ENCODE peak calls at places on chromosomes 3 and 15, in nine cellular contexts. One of them, this sample, is unnamed.

GRCh38 chr15:77126927-77127326 is 56.0 kb upstream of the TSPAN3 start:
- DNase-seq in CD8-positive, alpha-beta memory T cell: no peak
- DNase-seq in NCI-H2227 treated with DMSO at 0.1 percent for 48 hours: no peak
- DNase-seq in AG04450: no peak
- DNase-seq in CD4-positive, alpha-beta memory T cell: no peak
- DNase-seq in NCI-H2081: no peak
- DNase-seq in neural progenitor cell: no peak
- DNase-seq in ACHN: no peak
- DNase-seq in activated T-cell treated with anti-CD3 and anti-CD28 coated beads for 24 hours: no peak
- DNase-seq in this sample: no peak

GRCh38 chr3:30607032-30607833 is 832 bp downstream of the TGFBR2 start:
- DNase-seq in CD8-positive, alpha-beta memory T cell: peak
- DNase-seq in NCI-H2227 treated with DMSO at 0.1 percent for 48 hours: no peak
- DNase-seq in AG04450: no peak
- DNase-seq in CD4-positive, alpha-beta memory T cell: peak
- DNase-seq in NCI-H2081: no peak
- DNase-seq in neural progenitor cell: peak
- DNase-seq in ACHN: peak
- DNase-seq in activated T-cell treated with anti-CD3 and anti-CD28 coated beads for 24 hours: no peak
- DNase-seq in this sample: no peak

GRCh38 chr3:63179862-63180522 is 98.1 kb upstream of the SYNPR start:
- DNase-seq in CD8-positive, alpha-beta memory T cell: no peak
- DNase-seq in NCI-H2227 treated with DMSO at 0.1 percent for 48 hours: no peak
- DNase-seq in AG04450: no peak
- DNase-seq in CD4-positive, alpha-beta memory T cell: no peak
- DNase-seq in NCI-H2081: no peak
- DNase-seq in neural progenitor cell: no peak
- DNase-seq in ACHN: no peak
- DNase-seq in activated T-cell treated with anti-CD3 and anti-CD28 coated beads for 24 hours: no peak
- DNase-seq in this sample: no peak

GRCh38 chr3:113142476-113142875 is 68.9 kb upstream of the BOC start:
- DNase-seq in CD8-positive, alpha-beta memory T cell: no peak
- DNase-seq in NCI-H2227 treated with DMSO at 0.1 percent for 48 hours: no peak
- DNase-seq in AG04450: no peak
- DNase-seq in CD4-positive, alpha-beta memory T cell: no peak
- DNase-seq in NCI-H2081: no peak
- DNase-seq in neural progenitor cell: no peak
- DNase-seq in ACHN: peak
- DNase-seq in activated T-cell treated with anti-CD3 and anti-CD28 coated beads for 24 hours: no peak
- DNase-seq in this sample: no peak

GRCh38 chr15:80231371-80231770 is 20.6 kb downstream of the CTXND1 start:
- DNase-seq in CD8-positive, alpha-beta memory T cell: no peak
- DNase-seq in NCI-H2227 treated with DMSO at 0.1 percent for 48 hours: no peak
- DNase-seq in AG04450: no peak
- DNase-seq in CD4-positive, alpha-beta memory T cell: no peak
- DNase-seq in NCI-H2081: no peak
- DNase-seq in neural progenitor cell: no peak
- DNase-seq in ACHN: no peak
- DNase-seq in activated T-cell treated with anti-CD3 and anti-CD28 coated beads for 24 hours: no peak
- DNase-seq in this sample: no peak

GRCh38 chr3:189392969-189393368 is 221.2 kb downstream of the TPRG1 start:
- DNase-seq in CD8-positive, alpha-beta memory T cell: no peak
- DNase-seq in NCI-H2227 treated with DMSO at 0.1 percent for 48 hours: no peak
- DNase-seq in AG04450: no peak
- DNase-seq in CD4-positive, alpha-beta memory T cell: no peak
- DNase-seq in NCI-H2081: no peak
- DNase-seq in neural progenitor cell: no peak
- DNase-seq in ACHN: no peak
- DNase-seq in activated T-cell treated with anti-CD3 and anti-CD28 coated beads for 24 hours: no peak
- DNase-seq in this sample: peak

GRCh38 chr3:192745150-192745549 is 17.8 kb upstream of the FGF12 start:
- DNase-seq in CD8-positive, alpha-beta memory T cell: no peak
- DNase-seq in NCI-H2227 treated with DMSO at 0.1 percent for 48 hours: peak
- DNase-seq in AG04450: no peak
- DNase-seq in CD4-positive, alpha-beta memory T cell: no peak
- DNase-seq in NCI-H2081: no peak
- DNase-seq in neural progenitor cell: no peak
- DNase-seq in ACHN: no peak
- DNase-seq in activated T-cell treated with anti-CD3 and anti-CD28 coated beads for 24 hours: no peak
- DNase-seq in this sample: no peak

GRCh38 chr3:167798443-167798842 is 62.9 kb downstream of the SERPINI1 start:
- DNase-seq in CD8-positive, alpha-beta memory T cell: no peak
- DNase-seq in NCI-H2227 treated with DMSO at 0.1 percent for 48 hours: no peak
- DNase-seq in AG04450: no peak
- DNase-seq in CD4-positive, alpha-beta memory T cell: no peak
- DNase-seq in NCI-H2081: no peak
- DNase-seq in neural progenitor cell: no peak
- DNase-seq in ACHN: no peak
- DNase-seq in activated T-cell treated with anti-CD3 and anti-CD28 coated beads for 24 hours: no peak
- DNase-seq in this sample: no peak

GRCh38 chr3:188524057-188524456 is 370.1 kb downstream of the LPP start:
- DNase-seq in CD8-positive, alpha-beta memory T cell: no peak
- DNase-seq in NCI-H2227 treated with DMSO at 0.1 percent for 48 hours: no peak
- DNase-seq in AG04450: no peak
- DNase-seq in CD4-positive, alpha-beta memory T cell: no peak
- DNase-seq in NCI-H2081: no peak
- DNase-seq in neural progenitor cell: no peak
- DNase-seq in ACHN: no peak
- DNase-seq in activated T-cell treated with anti-CD3 and anti-CD28 coated beads for 24 hours: no peak
- DNase-seq in this sample: no peak

GRCh38 chr3:122451371-122451770 is 35.5 kb upstream of the WDR5B start:
- DNase-seq in CD8-positive, alpha-beta memory T cell: no peak
- DNase-seq in NCI-H2227 treated with DMSO at 0.1 percent for 48 hours: no peak
- DNase-seq in AG04450: no peak
- DNase-seq in CD4-positive, alpha-beta memory T cell: no peak
- DNase-seq in NCI-H2081: no peak
- DNase-seq in neural progenitor cell: no peak
- DNase-seq in ACHN: no peak
- DNase-seq in activated T-cell treated with anti-CD3 and anti-CD28 coated beads for 24 hours: no peak
- DNase-seq in this sample: no peak

GRCh38 chr3:23909324-23909723 is 7.5 kb downstream of the NKIRAS1 start:
- DNase-seq in CD8-positive, alpha-beta memory T cell: no peak
- DNase-seq in NCI-H2227 treated with DMSO at 0.1 percent for 48 hours: no peak
- DNase-seq in AG04450: no peak
- DNase-seq in CD4-positive, alpha-beta memory T cell: no peak
- DNase-seq in NCI-H2081: no peak
- DNase-seq in neural progenitor cell: no peak
- DNase-seq in ACHN: no peak
- DNase-seq in activated T-cell treated with anti-CD3 and anti-CD28 coated beads for 24 hours: no peak
- DNase-seq in this sample: no peak

GRCh38 chr15:72161351-72162132 is 36.0 kb downstream of the GRAMD2A start:
- DNase-seq in CD8-positive, alpha-beta memory T cell: no peak
- DNase-seq in NCI-H2227 treated with DMSO at 0.1 percent for 48 hours: no peak
- DNase-seq in AG04450: no peak
- DNase-seq in CD4-positive, alpha-beta memory T cell: no peak
- DNase-seq in NCI-H2081: no peak
- DNase-seq in neural progenitor cell: peak
- DNase-seq in ACHN: no peak
- DNase-seq in activated T-cell treated with anti-CD3 and anti-CD28 coated beads for 24 hours: no peak
- DNase-seq in this sample: no peak

GRCh38 chr3:49568965-49569364 is 14.7 kb downstream of the BSN start:
- DNase-seq in CD8-positive, alpha-beta memory T cell: no peak
- DNase-seq in NCI-H2227 treated with DMSO at 0.1 percent for 48 hours: no peak
- DNase-seq in AG04450: no peak
- DNase-seq in CD4-positive, alpha-beta memory T cell: no peak
- DNase-seq in NCI-H2081: no peak
- DNase-seq in neural progenitor cell: no peak
- DNase-seq in ACHN: no peak
- DNase-seq in activated T-cell treated with anti-CD3 and anti-CD28 coated beads for 24 hours: no peak
- DNase-seq in this sample: peak

GRCh38 chr15:41207687-41208448 is 22.7 kb downstream of the EXD1 start:
- DNase-seq in CD8-positive, alpha-beta memory T cell: no peak
- DNase-seq in NCI-H2227 treated with DMSO at 0.1 percent for 48 hours: no peak
- DNase-seq in AG04450: peak
- DNase-seq in CD4-positive, alpha-beta memory T cell: no peak
- DNase-seq in NCI-H2081: no peak
- DNase-seq in neural progenitor cell: no peak
- DNase-seq in ACHN: no peak
- DNase-seq in activated T-cell treated with anti-CD3 and anti-CD28 coated beads for 24 hours: no peak
- DNase-seq in this sample: peak

GRCh38 chr3:12588039-12588673 is 31.3 kb downstream of the MKRN2 start:
- DNase-seq in CD8-positive, alpha-beta memory T cell: no peak
- DNase-seq in NCI-H2227 treated with DMSO at 0.1 percent for 48 hours: no peak
- DNase-seq in AG04450: no peak
- DNase-seq in CD4-positive, alpha-beta memory T cell: no peak
- DNase-seq in NCI-H2081: no peak
- DNase-seq in neural progenitor cell: no peak
- DNase-seq in ACHN: no peak
- DNase-seq in activated T-cell treated with anti-CD3 and anti-CD28 coated beads for 24 hours: no peak
- DNase-seq in this sample: no peak

GRCh38 chr3:142088522-142088921 is 60.8 kb downstream of the TFDP2 start:
- DNase-seq in CD8-positive, alpha-beta memory T cell: no peak
- DNase-seq in NCI-H2227 treated with DMSO at 0.1 percent for 48 hours: no peak
- DNase-seq in AG04450: no peak
- DNase-seq in CD4-positive, alpha-beta memory T cell: no peak
- DNase-seq in NCI-H2081: no peak
- DNase-seq in neural progenitor cell: no peak
- DNase-seq in ACHN: peak
- DNase-seq in activated T-cell treated with anti-CD3 and anti-CD28 coated beads for 24 hours: no peak
- DNase-seq in this sample: no peak

GRCh38 chr3:183699238-183699947 is 1.8 kb downstream of the YEATS2 start:
- DNase-seq in CD8-positive, alpha-beta memory T cell: no peak
- DNase-seq in NCI-H2227 treated with DMSO at 0.1 percent for 48 hours: no peak
- DNase-seq in AG04450: no peak
- DNase-seq in CD4-positive, alpha-beta memory T cell: no peak
- DNase-seq in NCI-H2081: peak
- DNase-seq in neural progenitor cell: no peak
- DNase-seq in ACHN: no peak
- DNase-seq in activated T-cell treated with anti-CD3 and anti-CD28 coated beads for 24 hours: no peak
- DNase-seq in this sample: no peak

GRCh38 chr3:172208586-172209332 is 169.4 kb downstream of the FNDC3B start:
- DNase-seq in CD8-positive, alpha-beta memory T cell: no peak
- DNase-seq in NCI-H2227 treated with DMSO at 0.1 percent for 48 hours: no peak
- DNase-seq in AG04450: no peak
- DNase-seq in CD4-positive, alpha-beta memory T cell: no peak
- DNase-seq in NCI-H2081: no peak
- DNase-seq in neural progenitor cell: peak
- DNase-seq in ACHN: peak
- DNase-seq in activated T-cell treated with anti-CD3 and anti-CD28 coated beads for 24 hours: no peak
- DNase-seq in this sample: no peak

GRCh38 chr3:12237076-12237475 is 51.8 kb upstream of the PPARG start:
- DNase-seq in CD8-positive, alpha-beta memory T cell: no peak
- DNase-seq in NCI-H2227 treated with DMSO at 0.1 percent for 48 hours: no peak
- DNase-seq in AG04450: no peak
- DNase-seq in CD4-positive, alpha-beta memory T cell: no peak
- DNase-seq in NCI-H2081: no peak
- DNase-seq in neural progenitor cell: no peak
- DNase-seq in ACHN: no peak
- DNase-seq in activated T-cell treated with anti-CD3 and anti-CD28 coated beads for 24 hours: no peak
- DNase-seq in this sample: no peak

GRCh38 chr15:71752604-71753289 is 57.6 kb upstream of the NR2E3 start:
- DNase-seq in CD8-positive, alpha-beta memory T cell: no peak
- DNase-seq in NCI-H2227 treated with DMSO at 0.1 percent for 48 hours: no peak
- DNase-seq in AG04450: peak
- DNase-seq in CD4-positive, alpha-beta memory T cell: no peak
- DNase-seq in NCI-H2081: peak
- DNase-seq in neural progenitor cell: peak
- DNase-seq in ACHN: peak
- DNase-seq in activated T-cell treated with anti-CD3 and anti-CD28 coated beads for 24 hours: no peak
- DNase-seq in this sample: peak

GRCh38 chr3:64575211-64575844 is 112.5 kb downstream of the ADAMTS9 start:
- DNase-seq in CD8-positive, alpha-beta memory T cell: no peak
- DNase-seq in NCI-H2227 treated with DMSO at 0.1 percent for 48 hours: no peak
- DNase-seq in AG04450: no peak
- DNase-seq in CD4-positive, alpha-beta memory T cell: no peak
- DNase-seq in NCI-H2081: no peak
- DNase-seq in neural progenitor cell: peak
- DNase-seq in ACHN: peak
- DNase-seq in activated T-cell treated with anti-CD3 and anti-CD28 coated beads for 24 hours: no peak
- DNase-seq in this sample: no peak

GRCh38 chr3:150848864-150849263 is 56.4 kb downstream of the MINDY4B start:
- DNase-seq in CD8-positive, alpha-beta memory T cell: no peak
- DNase-seq in NCI-H2227 treated with DMSO at 0.1 percent for 48 hours: no peak
- DNase-seq in AG04450: no peak
- DNase-seq in CD4-positive, alpha-beta memory T cell: no peak
- DNase-seq in NCI-H2081: no peak
- DNase-seq in neural progenitor cell: no peak
- DNase-seq in ACHN: no peak
- DNase-seq in activated T-cell treated with anti-CD3 and anti-CD28 coated beads for 24 hours: no peak
- DNase-seq in this sample: no peak

GRCh38 chr3:119944091-119944490 is 150.2 kb downstream of the GSK3B start:
- DNase-seq in CD8-positive, alpha-beta memory T cell: no peak
- DNase-seq in NCI-H2227 treated with DMSO at 0.1 percent for 48 hours: no peak
- DNase-seq in AG04450: no peak
- DNase-seq in CD4-positive, alpha-beta memory T cell: no peak
- DNase-seq in NCI-H2081: no peak
- DNase-seq in neural progenitor cell: no peak
- DNase-seq in ACHN: no peak
- DNase-seq in activated T-cell treated with anti-CD3 and anti-CD28 coated beads for 24 hours: no peak
- DNase-seq in this sample: no peak

GRCh38 chr3:99250821-99251355 is 349.4 kb upstream of the DCBLD2 start:
- DNase-seq in CD8-positive, alpha-beta memory T cell: no peak
- DNase-seq in NCI-H2227 treated with DMSO at 0.1 percent for 48 hours: no peak
- DNase-seq in AG04450: no peak
- DNase-seq in CD4-positive, alpha-beta memory T cell: no peak
- DNase-seq in NCI-H2081: no peak
- DNase-seq in neural progenitor cell: no peak
- DNase-seq in ACHN: no peak
- DNase-seq in activated T-cell treated with anti-CD3 and anti-CD28 coated beads for 24 hours: no peak
- DNase-seq in this sample: no peak

GRCh38 chr3:106428565-106428994 is 559.8 kb upstream of the CBLB start:
- DNase-seq in CD8-positive, alpha-beta memory T cell: no peak
- DNase-seq in NCI-H2227 treated with DMSO at 0.1 percent for 48 hours: no peak
- DNase-seq in AG04450: peak
- DNase-seq in CD4-positive, alpha-beta memory T cell: no peak
- DNase-seq in NCI-H2081: no peak
- DNase-seq in neural progenitor cell: no peak
- DNase-seq in ACHN: peak
- DNase-seq in activated T-cell treated with anti-CD3 and anti-CD28 coated beads for 24 hours: no peak
- DNase-seq in this sample: no peak

GRCh38 chr15:80950291-80951078 is 39.1 kb downstream of the MESD start:
- DNase-seq in CD8-positive, alpha-beta memory T cell: no peak
- DNase-seq in NCI-H2227 treated with DMSO at 0.1 percent for 48 hours: no peak
- DNase-seq in AG04450: no peak
- DNase-seq in CD4-positive, alpha-beta memory T cell: no peak
- DNase-seq in NCI-H2081: no peak
- DNase-seq in neural progenitor cell: no peak
- DNase-seq in ACHN: no peak
- DNase-seq in activated T-cell treated with anti-CD3 and anti-CD28 coated beads for 24 hours: no peak
- DNase-seq in this sample: no peak

GRCh38 chr3:24145981-24146822 is 201.1 kb downstream of the NR1D2 start:
- DNase-seq in CD8-positive, alpha-beta memory T cell: no peak
- DNase-seq in NCI-H2227 treated with DMSO at 0.1 percent for 48 hours: no peak
- DNase-seq in AG04450: peak
- DNase-seq in CD4-positive, alpha-beta memory T cell: no peak
- DNase-seq in NCI-H2081: no peak
- DNase-seq in neural progenitor cell: no peak
- DNase-seq in ACHN: peak
- DNase-seq in activated T-cell treated with anti-CD3 and anti-CD28 coated beads for 24 hours: no peak
- DNase-seq in this sample: no peak

This sample was measured in DMS79 treated with DMSO at 0.1 percent for 48 hours.